ENCODE peak calls at places on chromosomes 6 and 20, in eight cellular contexts. One of them, this sample, is unnamed.

GRCh38 chr6:36683656-36684446 is 5.3 kb downstream of the CDKN1A start:
- DNase-seq in amygdala: no peak
- DNase-seq in epithelial cell of esophagus: no peak
- DNase-seq in H9: no peak
- DNase-seq in skeletal muscle cell: no peak
- DNase-seq in A172: no peak
- DNase-seq in GM18507: no peak
- DNase-seq in HT-29: no peak
- DNase-seq in this sample: no peak

GRCh38 chr6:52595000-52595795 is 18.3 kb upstream of the TRAM2 start:
- DNase-seq in amygdala: no peak
- DNase-seq in epithelial cell of esophagus: peak; percentile 67
- DNase-seq in H9: peak; percentile 43
- DNase-seq in skeletal muscle cell: peak; percentile 98
- DNase-seq in A172: peak; percentile 81
- DNase-seq in GM18507: no peak
- DNase-seq in HT-29: no peak
- DNase-seq in this sample: no peak

GRCh38 chr20:61561111-61561830 is 309.2 kb downstream of the CDH4 start:
- DNase-seq in amygdala: no peak
- DNase-seq in epithelial cell of esophagus: no peak
- DNase-seq in H9: no peak
- DNase-seq in skeletal muscle cell: no peak
- DNase-seq in A172: no peak
- DNase-seq in GM18507: no peak
- DNase-seq in HT-29: no peak
- DNase-seq in this sample: no peak

GRCh38 chr20:4281258-4282055 is 266.1 kb upstream of the RNF24 start:
- DNase-seq in amygdala: no peak
- DNase-seq in epithelial cell of esophagus: peak; percentile 16
- DNase-seq in H9: no peak
- DNase-seq in skeletal muscle cell: no peak
- DNase-seq in A172: no peak
- DNase-seq in GM18507: no peak
- DNase-seq in HT-29: no peak
- DNase-seq in this sample: no peak

GRCh38 chr6:94341173-94341572 is 921.8 kb upstream of the EPHA7 start:
- DNase-seq in amygdala: no peak
- DNase-seq in epithelial cell of esophagus: no peak
- DNase-seq in H9: no peak
- DNase-seq in skeletal muscle cell: no peak
- DNase-seq in A172: no peak
- DNase-seq in GM18507: no peak
- DNase-seq in HT-29: no peak
- DNase-seq in this sample: no peak

GRCh38 chr6:104953410-104953953 is 3.4 kb upstream of the LIN28B start:
- DNase-seq in amygdala: no peak
- DNase-seq in epithelial cell of esophagus: no peak
- DNase-seq in H9: peak; percentile 91
- DNase-seq in skeletal muscle cell: no peak
- DNase-seq in A172: no peak
- DNase-seq in GM18507: no peak
- DNase-seq in HT-29: no peak
- DNase-seq in this sample: no peak

GRCh38 chr6:136582702-136583471 is 32.7 kb upstream of the MAP7 start:
- DNase-seq in amygdala: no peak
- DNase-seq in epithelial cell of esophagus: peak; percentile 76
- DNase-seq in H9: no peak
- DNase-seq in skeletal muscle cell: peak; percentile 52
- DNase-seq in A172: peak; percentile 23
- DNase-seq in GM18507: no peak
- DNase-seq in HT-29: peak; percentile 61
- DNase-seq in this sample: no peak

GRCh38 chr6:53484409-53485280 is 60.3 kb downstream of the GCLC start:
- DNase-seq in amygdala: no peak
- DNase-seq in epithelial cell of esophagus: peak; percentile 73
- DNase-seq in H9: peak; percentile 38
- DNase-seq in skeletal muscle cell: no peak
- DNase-seq in A172: peak; percentile 60
- DNase-seq in GM18507: no peak
- DNase-seq in HT-29: peak; percentile 90
- DNase-seq in this sample: peak; percentile 67

GRCh38 chr6:67863346-67863745 is 771.7 kb upstream of the ADGRB3 start:
- DNase-seq in amygdala: no peak
- DNase-seq in epithelial cell of esophagus: no peak
- DNase-seq in H9: no peak
- DNase-seq in skeletal muscle cell: no peak
- DNase-seq in A172: no peak
- DNase-seq in GM18507: no peak
- DNase-seq in HT-29: peak; percentile 7
- DNase-seq in this sample: no peak

GRCh38 chr20:1119128-1119505 is 715 bp downstream of the PSMF1 start:
- DNase-seq in amygdala: no peak
- DNase-seq in epithelial cell of esophagus: peak; percentile 16
- DNase-seq in H9: no peak
- DNase-seq in skeletal muscle cell: no peak
- DNase-seq in A172: no peak
- DNase-seq in GM18507: no peak
- DNase-seq in HT-29: no peak
- DNase-seq in this sample: no peak

GRCh38 chr6:37048851-37049734 is 43.6 kb downstream of the FGD2 start:
- DNase-seq in amygdala: no peak
- DNase-seq in epithelial cell of esophagus: peak; percentile 95
- DNase-seq in H9: no peak
- DNase-seq in skeletal muscle cell: peak; percentile 78
- DNase-seq in A172: peak; percentile 78
- DNase-seq in GM18507: no peak
- DNase-seq in HT-29: no peak
- DNase-seq in this sample: peak; percentile 52

GRCh38 chr6:131766631-131767030 is 41.2 kb upstream of the ENPP1 start:
- DNase-seq in amygdala: no peak
- DNase-seq in epithelial cell of esophagus: no peak
- DNase-seq in H9: no peak
- DNase-seq in skeletal muscle cell: no peak
- DNase-seq in A172: no peak
- DNase-seq in GM18507: no peak
- DNase-seq in HT-29: no peak
- DNase-seq in this sample: no peak

GRCh38 chr6:149366237-149366921 is 33.7 kb upstream of the SUMO4 start:
- DNase-seq in amygdala: no peak
- DNase-seq in epithelial cell of esophagus: no peak
- DNase-seq in H9: no peak
- DNase-seq in skeletal muscle cell: no peak
- DNase-seq in A172: no peak
- DNase-seq in GM18507: no peak
- DNase-seq in HT-29: no peak
- DNase-seq in this sample: no peak

GRCh38 chr20:24445510-24446170 is 23.8 kb upstream of the SYNDIG1 start:
- DNase-seq in amygdala: no peak
- DNase-seq in epithelial cell of esophagus: no peak
- DNase-seq in H9: no peak
- DNase-seq in skeletal muscle cell: no peak
- DNase-seq in A172: no peak
- DNase-seq in GM18507: no peak
- DNase-seq in HT-29: no peak
- DNase-seq in this sample: no peak

GRCh38 chr20:47720636-47721427 is 64.4 kb downstream of the SULF2 start:
- DNase-seq in amygdala: no peak
- DNase-seq in epithelial cell of esophagus: no peak
- DNase-seq in H9: no peak
- DNase-seq in skeletal muscle cell: no peak
- DNase-seq in A172: no peak
- DNase-seq in GM18507: no peak
- DNase-seq in HT-29: no peak
- DNase-seq in this sample: no peak

GRCh38 chr6:31558631-31559500 is 11.5 kb downstream of the NFKBIL1 start:
- DNase-seq in amygdala: peak; percentile 32
- DNase-seq in epithelial cell of esophagus: no peak
- DNase-seq in H9: no peak
- DNase-seq in skeletal muscle cell: no peak
- DNase-seq in A172: peak; percentile 39
- DNase-seq in GM18507: no peak
- DNase-seq in HT-29: no peak
- DNase-seq in this sample: peak; percentile 38

GRCh38 chr20:49405062-49405683 is 77.3 kb downstream of the KCNB1 start:
- DNase-seq in amygdala: no peak
- DNase-seq in epithelial cell of esophagus: no peak
- DNase-seq in H9: no peak
- DNase-seq in skeletal muscle cell: no peak
- DNase-seq in A172: no peak
- DNase-seq in GM18507: no peak
- DNase-seq in HT-29: no peak
- DNase-seq in this sample: no peak

GRCh38 chr20:34999021-34999451 is 43.4 kb downstream of the MYH7B start:
- DNase-seq in amygdala: no peak
- DNase-seq in epithelial cell of esophagus: no peak
- DNase-seq in H9: no peak
- DNase-seq in skeletal muscle cell: no peak
- DNase-seq in A172: no peak
- DNase-seq in GM18507: no peak
- DNase-seq in HT-29: no peak
- DNase-seq in this sample: no peak

GRCh38 chr6:83597511-83597910 is 85.2 kb downstream of the PRSS35 start:
- DNase-seq in amygdala: no peak
- DNase-seq in epithelial cell of esophagus: no peak
- DNase-seq in H9: no peak
- DNase-seq in skeletal muscle cell: no peak
- DNase-seq in A172: no peak
- DNase-seq in GM18507: no peak
- DNase-seq in HT-29: no peak
- DNase-seq in this sample: no peak

GRCh38 chr6:133396225-133396624 is 155.1 kb downstream of the EYA4 start:
- DNase-seq in amygdala: no peak
- DNase-seq in epithelial cell of esophagus: peak; percentile 56
- DNase-seq in H9: no peak
- DNase-seq in skeletal muscle cell: peak; percentile 37
- DNase-seq in A172: no peak
- DNase-seq in GM18507: no peak
- DNase-seq in HT-29: no peak
- DNase-seq in this sample: no peak

GRCh38 chr6:4856779-4857178 is 80.6 kb downstream of the CDYL start:
- DNase-seq in amygdala: no peak
- DNase-seq in epithelial cell of esophagus: no peak
- DNase-seq in H9: no peak
- DNase-seq in skeletal muscle cell: no peak
- DNase-seq in A172: no peak
- DNase-seq in GM18507: no peak
- DNase-seq in HT-29: no peak
- DNase-seq in this sample: no peak

GRCh38 chr20:40493551-40493950 is 195.5 kb downstream of the MAFB start:
- DNase-seq in amygdala: no peak
- DNase-seq in epithelial cell of esophagus: peak; percentile 90
- DNase-seq in H9: no peak
- DNase-seq in skeletal muscle cell: no peak
- DNase-seq in A172: peak; percentile 42
- DNase-seq in GM18507: no peak
- DNase-seq in HT-29: no peak
- DNase-seq in this sample: no peak

GRCh38 chr6:30060634-30060981 is 457 bp upstream of the POLR1H start:
- DNase-seq in amygdala: no peak
- DNase-seq in epithelial cell of esophagus: peak; percentile 26
- DNase-seq in H9: no peak
- DNase-seq in skeletal muscle cell: no peak
- DNase-seq in A172: no peak
- DNase-seq in GM18507: no peak
- DNase-seq in HT-29: no peak
- DNase-seq in this sample: no peak

GRCh38 chr20:57881466-57882405 is 171.9 kb upstream of the PMEPA1 start:
- DNase-seq in amygdala: no peak
- DNase-seq in epithelial cell of esophagus: no peak
- DNase-seq in H9: no peak
- DNase-seq in skeletal muscle cell: no peak
- DNase-seq in A172: no peak
- DNase-seq in GM18507: no peak
- DNase-seq in HT-29: peak; percentile 15
- DNase-seq in this sample: no peak

GRCh38 chr20:62887147-62887859 is 25.7 kb upstream of the TCFL5 start:
- DNase-seq in amygdala: no peak
- DNase-seq in epithelial cell of esophagus: peak; percentile 89
- DNase-seq in H9: no peak
- DNase-seq in skeletal muscle cell: peak; percentile 84
- DNase-seq in A172: peak; percentile 73
- DNase-seq in GM18507: no peak
- DNase-seq in HT-29: peak; percentile 87
- DNase-seq in this sample: no peak

GRCh38 chr20:49889943-49890650 is 25.2 kb downstream of the SPATA2 start:
- DNase-seq in amygdala: no peak
- DNase-seq in epithelial cell of esophagus: peak; percentile 17
- DNase-seq in H9: no peak
- DNase-seq in skeletal muscle cell: no peak
- DNase-seq in A172: no peak
- DNase-seq in GM18507: no peak
- DNase-seq in HT-29: peak; percentile 69
- DNase-seq in this sample: no peak